ENCODE peak calls at places on chromosomes 7 and 10, in seven cellular contexts. J is fibroblast of mammary gland, T is fibroblast of lung, U is AG04450, G is Peyer's patch, L is OCI-LY7, F is AG04449. W is an unnamed sample.

GRCh38 chr10:124688889-124689670 is 55.1 kb downstream of the FAM53B start:
- DNase-seq in J (no peak), T (no peak), U (no peak), G (no peak), L (no peak), F (no peak), W (no peak)

GRCh38 chr7:155598810-155599210 is 45.7 kb upstream of the RBM33 start:
- DNase-seq in J (peak), T (peak), U (peak), G (peak), L (peak), F (no peak), W (peak)

GRCh38 chr10:36441557-36441956 is 683.8 kb upstream of the ANKRD30A start:
- DNase-seq in J (no peak), T (no peak), U (no peak), G (no peak), L (no peak), F (no peak), W (no peak)

GRCh38 chr7:122468050-122468449 is 163.5 kb upstream of the FEZF1 start:
- DNase-seq in J (no peak), T (no peak), U (no peak), G (no peak), L (no peak), F (no peak), W (no peak)

GRCh38 chr10:89793649-89794254 is 92.4 kb downstream of the KIF20B start:
- DNase-seq in J (peak), T (peak), U (peak), G (peak), L (peak), F (peak), W (peak)

GRCh38 chr7:8321312-8321711 is 59.3 kb upstream of the ICA1 start:
- DNase-seq in J (no peak), T (no peak), U (no peak), G (no peak), L (no peak), F (no peak), W (no peak)

GRCh38 chr7:30173058-30173897 is 38.5 kb downstream of the MTURN start:
- DNase-seq in J (peak), T (peak), U (peak), G (no peak), L (peak), F (peak), W (peak)

GRCh38 chr7:27186450-27187157 is 1.6 kb upstream of the HOXA11 start:
- DNase-seq in J (no peak), T (no peak), U (no peak), G (no peak), L (no peak), F (no peak), W (peak)

GRCh38 chr10:126277177-126277576 is 111.1 kb downstream of the ADAM12 start:
- DNase-seq in J (no peak), T (no peak), U (no peak), G (no peak), L (no peak), F (no peak), W (no peak)

GRCh38 chr7:135386181-135386580 is 123.7 kb downstream of the CNOT4 start:
- DNase-seq in J (peak), T (no peak), U (no peak), G (no peak), L (no peak), F (no peak), W (no peak)

GRCh38 chr10:18298256-18298655 is 158.0 kb downstream of the CACNB2 start:
- DNase-seq in J (no peak), T (no peak), U (no peak), G (no peak), L (no peak), F (no peak), W (no peak)

GRCh38 chr10:30413996-30414576 is 19.9 kb upstream of the MAP3K8 start:
- DNase-seq in J (peak), T (peak), U (no peak), G (no peak), L (peak), F (no peak), W (peak)

GRCh38 chr7:151381333-151382078 is 28.3 kb downstream of the WDR86 start:
- DNase-seq in J (no peak), T (no peak), U (no peak), G (peak), L (peak), F (no peak), W (no peak)

GRCh38 chr10:454860-455259 is 234.6 kb downstream of the DIP2C start:
- DNase-seq in J (peak), T (peak), U (peak), G (no peak), L (no peak), F (peak), W (peak)

GRCh38 chr7:79410345-79410744 is 43.1 kb downstream of the MAGI2 start:
- DNase-seq in J (no peak), T (no peak), U (no peak), G (no peak), L (no peak), F (no peak), W (no peak)

GRCh38 chr10:28089467-28089866 is 90.6 kb upstream of the ODAD2 start:
- DNase-seq in J (peak), T (peak), U (peak), G (no peak), L (no peak), F (peak), W (peak)

GRCh38 chr7:603152-603941 is 83.7 kb upstream of the PDGFA start:
- DNase-seq in J (no peak), T (no peak), U (no peak), G (no peak), L (no peak), F (no peak), W (no peak)

GRCh38 chr7:131927770-131928169 is 371.3 kb upstream of the PODXL start:
- DNase-seq in J (no peak), T (no peak), U (no peak), G (no peak), L (no peak), F (no peak), W (no peak)

GRCh38 chr7:104800307-104800706 is 213.7 kb upstream of the KMT2E start:
- DNase-seq in J (no peak), T (no peak), U (no peak), G (no peak), L (no peak), F (no peak), W (no peak)

GRCh38 chr7:362416-363096 is 72.6 kb downstream of the FOXL3 start:
- DNase-seq in J (peak), T (peak), U (no peak), G (peak), L (no peak), F (no peak), W (peak)

GRCh38 chr10:75350791-75351190 is 50.8 kb downstream of the ZNF503 start:
- DNase-seq in J (peak), T (peak), U (peak), G (no peak), L (no peak), F (peak), W (no peak)

GRCh38 chr10:120948889-120949382 is 97.8 kb downstream of the WDR11 start:
- DNase-seq in J (peak), T (peak), U (peak), G (peak), L (peak), F (no peak), W (peak)

GRCh38 chr7:1028775-1029636 is 15.3 kb upstream of the GPR146 start:
- DNase-seq in J (peak), T (peak), U (peak), G (peak), L (peak), F (peak), W (peak)

GRCh38 chr10:101761226-101761625 is 14.7 kb downstream of the FGF8 start:
- DNase-seq in J (no peak), T (no peak), U (no peak), G (no peak), L (no peak), F (no peak), W (no peak)

GRCh38 chr7:30797294-30798040 is 26.2 kb downstream of the MINDY4 start:
- DNase-seq in J (no peak), T (no peak), U (no peak), G (no peak), L (no peak), F (no peak), W (no peak)

GRCh38 chr7:2012981-2013380 is 219.8 kb downstream of the MAD1L1 start:
- DNase-seq in J (peak), T (peak), U (no peak), G (no peak), L (no peak), F (no peak), W (peak)

GRCh38 chr10:120012566-120012965 is 120.0 kb downstream of the SEC23IP start:
- DNase-seq in J (no peak), T (no peak), U (no peak), G (no peak), L (no peak), F (no peak), W (no peak)

GRCh38 chr10:124351481-124352220 is 67.1 kb downstream of the OAT start:
- DNase-seq in J (no peak), T (no peak), U (no peak), G (peak), L (no peak), F (no peak), W (no peak)

GRCh38 chr10:125149278-125150047 is 10.9 kb downstream of the CTBP2 start:
- DNase-seq in J (peak), T (peak), U (no peak), G (peak), L (no peak), F (peak), W (peak)

GRCh38 chr7:44764665-44765578 is 16.3 kb downstream of the ZMIZ2 start:
- DNase-seq in J (no peak), T (no peak), U (no peak), G (no peak), L (no peak), F (no peak), W (no peak)

GRCh38 chr7:135147899-135148721 is at the start of gene TMEM140:
- DNase-seq in J (peak), T (peak), U (no peak), G (peak), L (peak), F (no peak), W (peak)

GRCh38 chr10:122878799-122879338 is 512 bp downstream of the FAM24B start:
- DNase-seq in J (peak), T (no peak), U (no peak), G (no peak), L (peak), F (no peak), W (no peak)

GRCh38 chr10:100183482-100183881 is 2.3 kb downstream of the ERLIN1 start:
- DNase-seq in J (peak), T (peak), U (no peak), G (peak), L (peak), F (no peak), W (peak)

GRCh38 chr7:143389316-143390097 is 8.4 kb downstream of the ZYX start:
- DNase-seq in J (peak), T (no peak), U (no peak), G (no peak), L (no peak), F (no peak), W (peak)

GRCh38 chr7:57176928-57177635 is 44.8 kb upstream of the ZNF479 start:
- DNase-seq in J (no peak), T (no peak), U (no peak), G (no peak), L (no peak), F (no peak), W (no peak)

GRCh38 chr7:19106308-19107141 is 10.9 kb downstream of the TWIST1 start:
- DNase-seq in J (peak), T (no peak), U (no peak), G (no peak), L (no peak), F (no peak), W (no peak)

GRCh38 chr7:19107142-19107391 is 10.4 kb downstream of the TWIST1 start:
- DNase-seq in J (no peak), T (no peak), U (no peak), G (no peak), L (no peak), F (no peak), W (no peak)

GRCh38 chr7:19107392-19108147 is 9.9 kb downstream of the TWIST1 start:
- DNase-seq in J (peak), T (peak), U (no peak), G (no peak), L (no peak), F (no peak), W (peak)

GRCh38 chr7:19102884-19103283 is 14.6 kb downstream of the TWIST1 start:
- DNase-seq in J (no peak), T (no peak), U (no peak), G (no peak), L (no peak), F (no peak), W (no peak)

GRCh38 chr7:19105546-19105945 is 11.9 kb downstream of the TWIST1 start:
- DNase-seq in J (no peak), T (no peak), U (no peak), G (no peak), L (no peak), F (no peak), W (no peak)
- H3K4me3 ChIP-seq in J (peak), T (no peak), U (no peak), G (no peak), L (no peak), F (peak), W (peak)

DNA sequence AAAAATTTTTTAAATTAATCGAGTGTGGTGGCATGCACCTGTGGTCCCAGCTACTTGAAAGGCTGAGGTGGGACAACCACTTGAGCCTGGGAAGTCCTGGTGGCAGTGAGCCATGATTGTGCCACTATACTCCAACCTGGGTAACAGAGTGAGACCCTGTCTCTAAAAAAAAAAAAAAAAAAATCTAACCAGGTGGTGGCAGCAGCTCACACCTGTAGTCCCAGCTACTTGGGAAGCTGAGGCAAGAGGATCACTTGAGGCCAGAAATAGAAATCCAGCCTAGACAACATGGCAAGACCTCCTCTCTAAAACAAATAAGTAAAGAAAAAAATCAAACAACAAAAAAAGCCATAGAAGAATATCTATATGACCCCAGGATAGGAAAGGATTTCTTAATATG is 3.6 kb upstream of the MYOF start:
- DNase-seq in J (no peak), T (no peak), U (no peak), G (no peak), L (peak), F (no peak), W (no peak)
- TF ChIP-seq CTCF in J (no peak), T (no peak), U (no peak), G (no peak), L (peak), F (no peak), W (no peak)

DNA sequence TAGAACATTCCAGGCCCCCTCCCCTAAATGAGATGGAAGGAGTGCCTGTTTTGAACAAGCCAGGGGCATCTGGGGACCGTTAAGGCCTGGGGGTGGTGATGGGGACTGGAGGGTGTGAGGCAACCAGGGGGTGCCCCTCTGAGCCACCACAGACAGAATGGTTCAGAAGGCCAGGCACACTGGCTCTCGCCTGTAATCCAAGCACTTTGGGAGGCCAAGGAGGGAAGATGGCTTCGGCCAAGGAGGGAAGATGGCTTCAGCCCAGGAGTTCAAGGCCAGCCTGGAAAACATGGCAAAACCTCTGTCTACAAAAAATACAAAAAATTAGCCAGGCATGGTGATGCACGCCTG is 173.2 kb upstream of the TNRC18 start:
- DNase-seq in J (no peak), T (no peak), U (no peak), G (no peak), L (no peak), F (no peak), W (no peak)
- H3K4me3 ChIP-seq in J (peak), T (peak), U (peak), G (no peak), L (no peak), F (peak), W (peak)

DNA sequence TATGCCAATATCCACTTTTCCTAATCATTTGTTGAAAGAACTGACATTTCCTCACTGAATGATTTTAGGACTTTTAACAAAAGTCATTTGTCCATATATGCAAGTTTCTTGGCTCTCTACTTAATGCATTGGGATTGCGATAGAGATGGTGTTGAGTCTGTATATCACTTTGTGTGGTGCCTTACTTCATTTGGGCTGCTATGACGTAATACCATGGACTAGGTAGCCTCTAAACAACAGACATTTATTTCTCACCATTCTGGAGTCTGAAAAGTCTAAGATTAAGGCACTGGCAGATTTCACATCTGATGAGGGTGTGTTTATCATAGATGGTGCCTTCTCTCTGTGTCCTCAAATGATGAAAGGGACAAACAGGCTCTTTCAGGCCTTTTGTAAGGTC is 342.6 kb downstream of the DPP6 start:
- DNase-seq in J (no peak), T (no peak), U (no peak), G (no peak), L (no peak), F (no peak), W (no peak)
- TF ChIP-seq CTCF in J (no peak), T (no peak), U (no peak), G (no peak), L (no peak), F (no peak), W (no peak)